ENCODE peak calls at places on chromosomes 1 and 21, in four cellular contexts. M is foreskin melanocyte, I is T-helper 2 cell, B is MCF 10A. F is an unnamed sample.

GRCh38 chr1:28190996-28191645 is 14.6 kb upstream of the PTAFR start:
- DNase-seq in M (no peak), I (no peak), B (no peak), F (no peak)

GRCh38 chr21:26846036-26846931 is 1.1 kb upstream of the ADAMTS1 start:
- DNase-seq in M (peak; percentile 68), I (no peak), B (peak; percentile 49), F (peak; percentile 19)

GRCh38 chr1:115748396-115749130 is 20.0 kb downstream of the CASQ2 start:
- DNase-seq in M (peak; percentile 80), I (no peak), B (peak; percentile 9), F (peak; percentile 70)

GRCh38 chr1:118826669-118827068 is 161.5 kb downstream of the TBX15 start:
- DNase-seq in M (no peak), I (no peak), B (peak; percentile 50), F (peak; percentile 7)

GRCh38 chr1:246459213-246459612 is 47.9 kb downstream of the SMYD3 start:
- DNase-seq in M (no peak), I (no peak), B (no peak), F (no peak)

GRCh38 chr1:209755926-209756607 is at the start of gene TRAF3IP3:
- DNase-seq in M (no peak), I (peak; percentile 24), B (no peak), F (no peak)

GRCh38 chr1:116508984-116509980 is 61.5 kb downstream of the CD58 start:
- DNase-seq in M (no peak), I (no peak), B (peak; percentile 83), F (no peak)

GRCh38 chr1:30437059-30437576 is 286.3 kb downstream of the MATN1 start:
- DNase-seq in M (no peak), I (no peak), B (no peak), F (no peak)

GRCh38 chr1:163540727-163541126 is 219.0 kb downstream of the NUF2 start:
- DNase-seq in M (no peak), I (no peak), B (no peak), F (no peak)

GRCh38 chr1:26225033-26225831 is 8.8 kb upstream of the CEP85 start:
- DNase-seq in M (no peak), I (peak; percentile 19), B (no peak), F (peak; percentile 93)

GRCh38 chr1:45303582-45304310 is 22.9 kb upstream of the HPDL start:
- DNase-seq in M (peak; percentile 91), I (peak; percentile 98), B (peak; percentile 97), F (peak; percentile 99)

GRCh38 chr1:162347281-162347680 is 29.4 kb downstream of the SPATA46 start:
- DNase-seq in M (no peak), I (no peak), B (no peak), F (peak; percentile 28)

GRCh38 chr1:154115180-154115579 is 39.7 kb downstream of the NUP210L start:
- DNase-seq in M (peak; percentile 17), I (no peak), B (no peak), F (peak; percentile 73)

GRCh38 chr1:36396359-36396758 is 1.3 kb downstream of the LSM10 start:
- DNase-seq in M (no peak), I (no peak), B (no peak), F (no peak)

GRCh38 chr1:67441183-67441582 is 11.0 kb upstream of the SERBP1 start:
- DNase-seq in M (no peak), I (no peak), B (peak; percentile 64), F (peak; percentile 56)

GRCh38 chr1:210361665-210362064 is 33.0 kb downstream of the HHAT start:
- DNase-seq in M (no peak), I (no peak), B (no peak), F (no peak)

GRCh38 chr1:214632091-214632490 is 29.1 kb downstream of the CENPF start:
- DNase-seq in M (no peak), I (no peak), B (no peak), F (no peak)

GRCh38 chr1:219905524-219905923 is 22.8 kb downstream of the SLC30A10 start:
- DNase-seq in M (no peak), I (no peak), B (no peak), F (no peak)

GRCh38 chr1:106680922-106681321 is 375.6 kb upstream of the PRMT6 start:
- DNase-seq in M (no peak), I (no peak), B (no peak), F (no peak)

GRCh38 chr21:33478858-33479678 is 706 bp downstream of the TMEM50B start:
- DNase-seq in M (peak; percentile 24), I (no peak), B (peak; percentile 34), F (peak; percentile 69)

GRCh38 chr1:223504741-223505140 is 111.5 kb downstream of the CCDC185 start:
- DNase-seq in M (no peak), I (no peak), B (peak; percentile 99), F (no peak)

GRCh38 chr1:241615043-241615974 is 24.9 kb downstream of the CHML start:
- DNase-seq in M (no peak), I (no peak), B (peak; percentile 74), F (peak; percentile 96)

GRCh38 chr1:107536266-107536665 is 395.4 kb downstream of the NTNG1 start:
- DNase-seq in M (no peak), I (no peak), B (peak; percentile 88), F (no peak)

GRCh38 chr1:244341455-244342450 is 110.0 kb downstream of the ADSS2 start:
- DNase-seq in M (peak; percentile 50), I (no peak), B (peak; percentile 94), F (peak; percentile 97)

GRCh38 chr1:203450541-203451149 is 25.0 kb upstream of the PRELP start:
- DNase-seq in M (no peak), I (no peak), B (no peak), F (peak; percentile 24)

GRCh38 chr1:21149430-21149861 is 27.3 kb downstream of the EIF4G3 start:
- DNase-seq in M (peak; percentile 84), I (no peak), B (no peak), F (peak; percentile 56)

GRCh38 chr1:19081218-19081893 is 124.9 kb upstream of the IFFO2 start:
- DNase-seq in M (peak; percentile 65), I (no peak), B (peak; percentile 47), F (no peak)

GRCh38 chr1:84913025-84913892 is 20.3 kb upstream of the LPAR3 start:
- DNase-seq in M (no peak), I (no peak), B (peak; percentile 58), F (peak; percentile 23)

GRCh38 chr21:46081022-46081861 is 16.7 kb upstream of the COL6A2 start:
- DNase-seq in M (no peak), I (no peak), B (no peak), F (no peak)

GRCh38 chr1:154198756-154199562 is 7.1 kb upstream of the TPM3 start:
- DNase-seq in M (peak; percentile 61), I (no peak), B (peak; percentile 80), F (peak; percentile 81)

GRCh38 chr1:43452789-43453441 is 816 bp downstream of the HYI start:
- DNase-seq in M (peak; percentile 35), I (no peak), B (peak; percentile 70), F (peak; percentile 67)

GRCh38 chr1:101262060-101262459 is 25.2 kb downstream of the S1PR1 start:
- DNase-seq in M (no peak), I (no peak), B (no peak), F (no peak)

F was measured in DMS53.